ENCODE peak calls at places on chromosomes 7 and 10, in ten cellular contexts. One of them, this sample, is unnamed. For H3K36me3 and H3K4me1, the result is how much of the 10 kb centered on the place peaks cover.

GRCh38 chr10:23472181-23472580 is 33.3 kb downstream of the OTUD1 start:
- DNase-seq in stomach: no peak
- DNase-seq in left ventricle myocardium inferior: no peak
- DNase-seq in Peyer's patch: no peak
- DNase-seq in fibroblast of lung: no peak
- DNase-seq in transverse colon: no peak
- DNase-seq in aorta: no peak
- DNase-seq in PC-3: no peak
- DNase-seq in pancreas: no peak
- DNase-seq in CD8-positive, alpha-beta memory T cell: no peak
- DNase-seq in this sample: no peak

GRCh38 chr10:6050801-6051445 is 11.2 kb downstream of the IL2RA start:
- DNase-seq in stomach: peak
- DNase-seq in left ventricle myocardium inferior: peak
- DNase-seq in PC-3: peak
- DNase-seq in pancreas: peak
- DNase-seq in transverse colon: peak
- DNase-seq in aorta: peak
- DNase-seq in CD8-positive, alpha-beta memory T cell: peak
- DNase-seq in Peyer's patch: peak
- DNase-seq in fibroblast of lung: no peak
- DNase-seq in this sample: peak

GRCh38 chr10:30178565-30178964 is 119.2 kb upstream of the JCAD start:
- DNase-seq in transverse colon: no peak
- DNase-seq in fibroblast of lung: peak
- DNase-seq in Peyer's patch: no peak
- DNase-seq in left ventricle myocardium inferior: no peak
- DNase-seq in stomach: no peak
- DNase-seq in aorta: no peak
- DNase-seq in CD8-positive, alpha-beta memory T cell: no peak
- DNase-seq in pancreas: no peak
- DNase-seq in PC-3: peak
- DNase-seq in this sample: no peak

GRCh38 chr7:148676291-148676690 is 22.4 kb upstream of the CUL1 start:
- DNase-seq in transverse colon: no peak
- DNase-seq in fibroblast of lung: no peak
- DNase-seq in CD8-positive, alpha-beta memory T cell: no peak
- DNase-seq in PC-3: no peak
- DNase-seq in Peyer's patch: no peak
- DNase-seq in aorta: no peak
- DNase-seq in pancreas: no peak
- DNase-seq in stomach: no peak
- DNase-seq in left ventricle myocardium inferior: no peak
- DNase-seq in this sample: no peak

GRCh38 chr7:135822396-135822795 is 73.8 kb upstream of the FAM180A start:
- DNase-seq in aorta: no peak
- DNase-seq in pancreas: no peak
- DNase-seq in CD8-positive, alpha-beta memory T cell: no peak
- DNase-seq in left ventricle myocardium inferior: no peak
- DNase-seq in stomach: no peak
- DNase-seq in PC-3: no peak
- DNase-seq in Peyer's patch: no peak
- DNase-seq in transverse colon: no peak
- DNase-seq in fibroblast of lung: no peak
- DNase-seq in this sample: no peak

GRCh38 chr7:105268056-105268455 is 120.7 kb downstream of the SRPK2 start:
- DNase-seq in transverse colon: no peak
- DNase-seq in PC-3: peak
- DNase-seq in stomach: no peak
- DNase-seq in fibroblast of lung: peak
- DNase-seq in left ventricle myocardium inferior: no peak
- DNase-seq in pancreas: no peak
- DNase-seq in CD8-positive, alpha-beta memory T cell: no peak
- DNase-seq in Peyer's patch: no peak
- DNase-seq in aorta: no peak
- DNase-seq in this sample: peak

GRCh38 chr10:28628184-28628893 is 49.0 kb upstream of the BAMBI start:
- DNase-seq in transverse colon: peak
- DNase-seq in left ventricle myocardium inferior: peak
- DNase-seq in stomach: peak
- DNase-seq in aorta: peak
- DNase-seq in PC-3: peak
- DNase-seq in pancreas: peak
- DNase-seq in Peyer's patch: peak
- DNase-seq in fibroblast of lung: peak
- DNase-seq in CD8-positive, alpha-beta memory T cell: peak
- DNase-seq in this sample: peak

GRCh38 chr10:77898323-77899079 is 28.1 kb downstream of the DLG5 start:
- DNase-seq in pancreas: peak
- DNase-seq in CD8-positive, alpha-beta memory T cell: no peak
- DNase-seq in transverse colon: no peak
- DNase-seq in left ventricle myocardium inferior: no peak
- DNase-seq in stomach: peak
- DNase-seq in fibroblast of lung: no peak
- DNase-seq in aorta: no peak
- DNase-seq in Peyer's patch: peak
- DNase-seq in PC-3: no peak
- DNase-seq in this sample: peak

GRCh38 chr10:33265621-33266020 is 68.8 kb downstream of the NRP1 start:
- DNase-seq in Peyer's patch: no peak
- DNase-seq in fibroblast of lung: no peak
- DNase-seq in stomach: peak
- DNase-seq in PC-3: no peak
- DNase-seq in left ventricle myocardium inferior: no peak
- DNase-seq in pancreas: peak
- DNase-seq in transverse colon: peak
- DNase-seq in aorta: no peak
- DNase-seq in CD8-positive, alpha-beta memory T cell: no peak
- DNase-seq in this sample: peak

GRCh38 chr10:130022501-130023299 is 58.6 kb upstream of the EBF3 start:
- DNase-seq in Peyer's patch: no peak
- DNase-seq in stomach: no peak
- DNase-seq in left ventricle myocardium inferior: no peak
- DNase-seq in fibroblast of lung: peak
- DNase-seq in PC-3: peak
- DNase-seq in CD8-positive, alpha-beta memory T cell: no peak
- DNase-seq in pancreas: no peak
- DNase-seq in transverse colon: no peak
- DNase-seq in aorta: no peak
- DNase-seq in this sample: no peak

GRCh38 chr10:117166420-117167345 is 28.6 kb upstream of the VAX1 start:
- DNase-seq in CD8-positive, alpha-beta memory T cell: no peak
- DNase-seq in Peyer's patch: no peak
- DNase-seq in stomach: no peak
- DNase-seq in fibroblast of lung: no peak
- DNase-seq in transverse colon: no peak
- DNase-seq in aorta: no peak
- DNase-seq in PC-3: peak
- DNase-seq in left ventricle myocardium inferior: no peak
- DNase-seq in pancreas: no peak
- DNase-seq in this sample: peak

GRCh38 chr7:47247132-47247531 is 334.8 kb downstream of the TNS3 start:
- DNase-seq in stomach: no peak
- DNase-seq in fibroblast of lung: no peak
- DNase-seq in transverse colon: no peak
- DNase-seq in aorta: no peak
- DNase-seq in left ventricle myocardium inferior: no peak
- DNase-seq in CD8-positive, alpha-beta memory T cell: no peak
- DNase-seq in Peyer's patch: no peak
- DNase-seq in PC-3: no peak
- DNase-seq in pancreas: no peak
- DNase-seq in this sample: no peak

GRCh38 chr7:151133266-151133985 is 34.1 kb downstream of the GBX1 start:
- DNase-seq in pancreas: peak
- DNase-seq in stomach: no peak
- DNase-seq in PC-3: no peak
- DNase-seq in CD8-positive, alpha-beta memory T cell: no peak
- DNase-seq in left ventricle myocardium inferior: peak
- DNase-seq in transverse colon: no peak
- DNase-seq in Peyer's patch: peak
- DNase-seq in aorta: no peak
- DNase-seq in fibroblast of lung: no peak
- DNase-seq in this sample: no peak
- H3K36me3 ChIP-seq in pancreas: under half
- H3K36me3 ChIP-seq in stomach: half or more
- H3K36me3 ChIP-seq in PC-3: under half
- H3K36me3 ChIP-seq in CD8-positive, alpha-beta memory T cell: under half
- H3K36me3 ChIP-seq in left ventricle myocardium inferior: half or more
- H3K36me3 ChIP-seq in transverse colon: under half
- H3K36me3 ChIP-seq in Peyer's patch: half or more
- H3K36me3 ChIP-seq in aorta: under half
- H3K36me3 ChIP-seq in fibroblast of lung: under half
- H3K36me3 ChIP-seq in this sample: under half

DNA sequence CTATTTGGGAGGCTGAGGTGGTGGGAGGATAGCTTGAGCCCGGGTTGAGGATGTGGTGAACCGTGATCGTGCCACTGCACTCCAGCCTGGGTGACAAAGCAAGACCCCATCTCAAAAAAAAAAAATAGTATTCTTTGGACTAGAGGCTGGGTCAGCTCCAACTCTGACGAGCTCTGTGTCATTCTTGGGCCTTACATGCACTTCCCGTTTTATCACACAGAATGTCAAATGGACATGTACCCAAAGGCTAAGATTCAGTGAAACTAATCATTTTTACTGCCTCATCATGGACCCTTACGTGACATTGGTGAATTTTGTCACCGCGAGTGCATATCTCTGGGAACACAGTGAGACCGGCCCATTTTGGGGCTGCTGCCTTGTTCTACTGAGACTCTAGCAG is 27.3 kb downstream of the PALD1 start:
- DNase-seq in aorta: no peak
- DNase-seq in pancreas: no peak
- DNase-seq in PC-3: no peak
- DNase-seq in transverse colon: no peak
- DNase-seq in fibroblast of lung: no peak
- DNase-seq in Peyer's patch: no peak
- DNase-seq in stomach: no peak
- DNase-seq in left ventricle myocardium inferior: no peak
- DNase-seq in CD8-positive, alpha-beta memory T cell: no peak
- DNase-seq in this sample: no peak
- H3K4me1 ChIP-seq in aorta: under half
- H3K4me1 ChIP-seq in pancreas: under half
- H3K4me1 ChIP-seq in PC-3: under half
- H3K4me1 ChIP-seq in transverse colon: under half
- H3K4me1 ChIP-seq in fibroblast of lung: under half
- H3K4me1 ChIP-seq in Peyer's patch: under half
- H3K4me1 ChIP-seq in stomach: half or more
- H3K4me1 ChIP-seq in left ventricle myocardium inferior: half or more
- H3K4me1 ChIP-seq in CD8-positive, alpha-beta memory T cell: under half
- H3K4me1 ChIP-seq in this sample: under half

GRCh38 chr7:149727053-149727452 is 46.3 kb downstream of the ZNF467 start:
- DNase-seq in transverse colon: no peak
- DNase-seq in left ventricle myocardium inferior: no peak
- DNase-seq in PC-3: no peak
- DNase-seq in stomach: no peak
- DNase-seq in CD8-positive, alpha-beta memory T cell: no peak
- DNase-seq in pancreas: no peak
- DNase-seq in aorta: peak
- DNase-seq in Peyer's patch: no peak
- DNase-seq in fibroblast of lung: no peak
- DNase-seq in this sample: no peak

GRCh38 chr7:149729586-149729982 is 43.8 kb downstream of the ZNF467 start:
- DNase-seq in left ventricle myocardium inferior: no peak
- DNase-seq in stomach: no peak
- DNase-seq in PC-3: no peak
- DNase-seq in pancreas: no peak
- DNase-seq in aorta: peak
- DNase-seq in transverse colon: no peak
- DNase-seq in CD8-positive, alpha-beta memory T cell: no peak
- DNase-seq in Peyer's patch: peak
- DNase-seq in fibroblast of lung: no peak
- DNase-seq in this sample: no peak

GRCh38 chr7:149729983-149730801 is 43.2 kb downstream of the ZNF467 start:
- DNase-seq in stomach: no peak
- DNase-seq in fibroblast of lung: no peak
- DNase-seq in CD8-positive, alpha-beta memory T cell: no peak
- DNase-seq in transverse colon: no peak
- DNase-seq in PC-3: no peak
- DNase-seq in Peyer's patch: peak
- DNase-seq in aorta: peak
- DNase-seq in pancreas: no peak
- DNase-seq in left ventricle myocardium inferior: peak
- DNase-seq in this sample: no peak

GRCh38 chr7:149727541-149728476 is 45.6 kb downstream of the ZNF467 start:
- DNase-seq in CD8-positive, alpha-beta memory T cell: no peak
- DNase-seq in stomach: no peak
- DNase-seq in fibroblast of lung: no peak
- DNase-seq in aorta: peak
- DNase-seq in Peyer's patch: no peak
- DNase-seq in left ventricle myocardium inferior: no peak
- DNase-seq in PC-3: no peak
- DNase-seq in transverse colon: no peak
- DNase-seq in pancreas: no peak
- DNase-seq in this sample: no peak

DNA sequence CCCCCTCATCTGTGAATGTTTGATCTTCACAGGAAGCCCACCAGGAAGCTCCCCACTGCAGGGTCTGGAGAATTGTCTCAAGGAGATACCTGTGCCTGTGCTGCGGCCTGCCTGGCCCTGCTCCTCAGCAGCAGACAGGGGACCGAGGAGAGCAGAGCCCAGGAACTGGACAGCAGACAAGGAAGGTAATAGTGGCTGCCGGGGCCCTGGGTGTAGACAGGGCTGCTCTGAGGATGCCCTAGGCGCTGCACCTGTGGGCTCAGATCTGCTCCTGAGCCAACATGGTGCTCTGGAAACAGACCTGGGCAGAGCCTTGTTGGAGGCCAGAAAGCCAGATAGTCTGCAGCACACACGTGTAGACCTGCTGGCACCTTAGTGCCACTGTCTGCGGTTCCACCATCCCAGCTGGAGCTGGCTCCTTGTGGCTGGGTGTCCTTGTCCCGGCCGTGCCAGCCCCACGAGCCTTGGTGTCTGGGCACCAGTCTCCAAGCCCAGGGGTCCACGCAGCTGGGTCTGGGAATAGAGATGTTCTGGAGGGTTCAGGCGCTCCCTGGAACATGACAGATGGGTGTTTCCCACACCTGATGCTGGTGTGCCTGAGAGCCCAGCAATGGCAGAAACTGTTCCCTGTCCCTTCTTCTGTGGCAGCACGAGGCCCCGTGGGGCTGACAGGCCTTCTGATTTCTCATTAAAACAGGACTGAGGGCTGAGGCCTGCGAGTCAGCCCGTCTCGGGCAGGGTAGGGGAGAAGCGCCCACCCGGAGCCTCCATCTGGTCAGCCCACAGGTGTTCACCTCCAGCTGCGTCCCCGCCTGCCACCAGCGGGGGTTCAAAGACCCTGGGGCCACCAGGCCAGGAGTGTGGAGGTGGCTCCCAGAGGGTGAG is 44.7 kb downstream of the ZNF467 start:
- DNase-seq in fibroblast of lung: no peak
- DNase-seq in transverse colon: no peak
- DNase-seq in Peyer's patch: peak
- DNase-seq in pancreas: no peak
- DNase-seq in left ventricle myocardium inferior: no peak
- DNase-seq in CD8-positive, alpha-beta memory T cell: no peak
- DNase-seq in PC-3: no peak
- DNase-seq in aorta: peak
- DNase-seq in stomach: no peak
- DNase-seq in this sample: no peak
- H3K36me3 ChIP-seq in fibroblast of lung: under half
- H3K36me3 ChIP-seq in transverse colon: under half
- H3K36me3 ChIP-seq in Peyer's patch: under half
- H3K36me3 ChIP-seq in pancreas: under half
- H3K36me3 ChIP-seq in left ventricle myocardium inferior: half or more
- H3K36me3 ChIP-seq in CD8-positive, alpha-beta memory T cell: under half
- H3K36me3 ChIP-seq in PC-3: under half
- H3K36me3 ChIP-seq in aorta: under half
- H3K36me3 ChIP-seq in stomach: half or more
- H3K36me3 ChIP-seq in this sample: under half

GRCh38 chr10:119247550-119247894 is 40.2 kb downstream of the GRK5 start:
- DNase-seq in CD8-positive, alpha-beta memory T cell: no peak
- DNase-seq in transverse colon: no peak
- DNase-seq in fibroblast of lung: no peak
- DNase-seq in Peyer's patch: no peak
- DNase-seq in left ventricle myocardium inferior: no peak
- DNase-seq in pancreas: no peak
- DNase-seq in PC-3: no peak
- DNase-seq in stomach: no peak
- DNase-seq in aorta: no peak
- DNase-seq in this sample: no peak
- H3K4me1 ChIP-seq in CD8-positive, alpha-beta memory T cell: under half
- H3K4me1 ChIP-seq in transverse colon: under half
- H3K4me1 ChIP-seq in fibroblast of lung: under half
- H3K4me1 ChIP-seq in Peyer's patch: under half
- H3K4me1 ChIP-seq in left ventricle myocardium inferior: half or more
- H3K4me1 ChIP-seq in pancreas: under half
- H3K4me1 ChIP-seq in PC-3: under half
- H3K4me1 ChIP-seq in stomach: half or more
- H3K4me1 ChIP-seq in aorta: under half
- H3K4me1 ChIP-seq in this sample: under half